ENCODE peak calls at places on chromosome 19, in eight cellular contexts. J is body of pancreas, C is cardiac fibroblast, P is upper lobe of right lung, Z is neural crest cell, S is AG09319, R is hepatocyte, Y is mucosa of descending colon. I is an unnamed sample.

GRCh38 chr19:1764293-1764683 is 11.0 kb downstream of the ONECUT3 start:
- DNase-seq in C (no peak), S (no peak), R (no peak), J (no peak), Z (no peak), P (no peak), Y (no peak), I (no peak)

GRCh38 chr19:5718579-5719273 is 1.2 kb downstream of the LONP1 start:
- DNase-seq in P (no peak), R (peak; percentile 70), Z (no peak), C (peak; percentile 77), J (no peak), Y (no peak), S (peak; percentile 89), I (peak; percentile 46)

GRCh38 chr19:55720214-55720746 is 17.9 kb downstream of the NLRP9 start:
- DNase-seq in J (no peak), C (no peak), Z (no peak), P (no peak), Y (no peak), S (no peak), R (no peak), I (no peak)

GRCh38 chr19:35138305-35138799 is 272 bp upstream of the FXYD1 start:
- DNase-seq in S (no peak), J (peak; percentile 19), R (no peak), C (peak; percentile 58), Y (no peak), Z (no peak), P (no peak), I (no peak)

GRCh38 chr19:11113140-11113708 is 24.0 kb downstream of the LDLR start:
- DNase-seq in R (no peak), S (no peak), Z (no peak), P (no peak), Y (no peak), J (no peak), C (no peak), I (no peak)

GRCh38 chr19:46693760-46694159 is 23.2 kb downstream of the PRKD2 start:
- DNase-seq in Y (no peak), C (no peak), S (no peak), P (no peak), J (no peak), R (no peak), Z (no peak), I (no peak)

GRCh38 chr19:21022996-21023395 is 2.5 kb downstream of the ZNF430 start:
- DNase-seq in P (no peak), R (peak; percentile 38), C (peak; percentile 49), J (no peak), Y (no peak), Z (no peak), S (no peak), I (no peak)

GRCh38 chr19:7792286-7792685 is 29.2 kb downstream of the CLEC4M start:
- DNase-seq in P (no peak), C (peak; percentile 9), R (peak; percentile 59), J (no peak), Y (no peak), S (no peak), Z (no peak), I (peak; percentile 38)

GRCh38 chr19:3819989-3820388 is 33.8 kb upstream of the MATK start:
- DNase-seq in C (no peak), P (no peak), S (no peak), R (no peak), Z (no peak), J (no peak), Y (no peak), I (no peak)

GRCh38 chr19:6602729-6603114 is 11.8 kb upstream of the CD70 start:
- DNase-seq in P (no peak), S (no peak), Y (no peak), Z (no peak), C (no peak), J (no peak), R (no peak), I (no peak)

GRCh38 chr19:11963566-11964355 is 1.1 kb upstream of the ZNF763 start:
- DNase-seq in C (peak; percentile 84), P (peak; percentile 88), Y (peak; percentile 79), Z (peak; percentile 77), R (peak; percentile 85), S (peak; percentile 40), J (peak; percentile 77), I (peak; percentile 26)

GRCh38 chr19:40604647-40605200 is 3.6 kb downstream of the LTBP4 start:
- DNase-seq in C (no peak), Y (peak; percentile 80), J (peak; percentile 53), S (no peak), Z (no peak), P (no peak), R (peak; percentile 47), I (peak; percentile 36)

GRCh38 chr19:40337107-40337506 is 11.1 kb downstream of the C19orf47 start:
- DNase-seq in Y (no peak), S (no peak), P (no peak), Z (no peak), J (no peak), R (no peak), C (no peak), I (no peak)

GRCh38 chr19:39190768-39191167 is 6.0 kb upstream of the NCCRP1 start:
- DNase-seq in Z (no peak), P (no peak), C (no peak), S (no peak), Y (no peak), R (no peak), J (no peak), I (no peak)

GRCh38 chr19:2053601-2054389 is 2.8 kb upstream of the MKNK2 start:
- DNase-seq in J (peak; percentile 88), S (no peak), Y (peak; percentile 75), C (peak; percentile 98), Z (no peak), P (peak; percentile 84), R (peak; percentile 7), I (no peak)

GRCh38 chr19:12796146-12797071 is 5.1 kb downstream of the JUNB start:
- DNase-seq in Y (peak; percentile 79), J (peak; percentile 79), S (peak; percentile 47), R (peak; percentile 90), Z (peak; percentile 88), C (peak; percentile 88), P (peak; percentile 84), I (peak; percentile 70)

GRCh38 chr19:36225219-36225892 is 10.4 kb downstream of the ZNF146 start:
- DNase-seq in R (no peak), P (no peak), S (peak; percentile 10), C (peak; percentile 48), Z (no peak), J (no peak), Y (no peak), I (no peak)

GRCh38 chr19:3958836-3959765 is 11.8 kb downstream of the DAPK3 start:
- DNase-seq in P (no peak), Y (no peak), J (no peak), Z (no peak), S (no peak), R (no peak), C (no peak), I (no peak)

GRCh38 chr19:41323430-41324125 is 13.6 kb downstream of the CCDC97 start:
- DNase-seq in R (peak; percentile 88), S (peak; percentile 95), Z (no peak), Y (peak; percentile 62), C (peak; percentile 96), P (no peak), J (peak; percentile 31), I (peak; percentile 55)

DNA sequence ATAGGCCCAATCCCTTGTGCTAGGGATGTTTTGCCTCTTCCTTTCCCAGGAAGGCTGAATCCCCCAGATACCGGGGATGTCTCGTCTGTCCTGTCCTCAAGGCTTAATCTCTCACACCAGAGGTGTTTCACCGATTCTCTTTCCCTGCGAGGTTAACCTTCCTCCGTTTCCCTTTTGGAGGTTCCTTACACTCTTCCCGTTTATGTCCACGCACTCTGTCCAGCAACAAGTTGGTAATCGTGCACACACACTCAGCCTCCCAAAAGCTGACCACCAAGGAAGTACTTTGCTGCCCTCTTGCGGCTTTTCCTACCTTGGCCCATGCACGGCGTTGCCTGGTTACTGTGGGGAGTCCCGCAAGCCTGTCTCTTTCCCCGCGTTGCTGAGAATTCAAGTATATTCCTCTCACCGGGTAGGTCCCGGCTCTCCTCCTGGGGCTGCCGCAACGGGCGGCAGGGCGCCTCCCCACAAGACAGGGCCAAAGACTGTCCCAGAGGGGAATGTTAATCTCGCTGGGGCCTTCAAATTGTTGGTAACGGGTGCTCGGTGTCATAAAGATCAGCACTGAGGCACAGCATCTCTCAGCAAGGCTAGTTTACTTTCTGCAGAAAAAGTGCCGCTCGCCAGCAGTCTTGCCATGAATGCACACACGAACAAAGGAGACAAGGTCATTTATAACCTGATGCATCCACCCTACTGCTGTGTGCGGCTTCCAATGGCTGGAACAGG is 36.7 kb upstream of the CD177 start:
- DNase-seq in P (no peak), Z (peak; percentile 9), C (no peak), S (no peak), R (peak; percentile 83), Y (no peak), J (peak; percentile 29), I (peak; percentile 41)
- TF ChIP-seq CTCF in P (no peak), Z (peak; percentile 31), C (peak; percentile 55), S (peak; percentile 33), R (peak; percentile 75), Y (no peak), J (peak; percentile 7), I (no peak)

GRCh38 chr19:38130399-38130798 is 93.6 kb downstream of the DPF1 start:
- DNase-seq in Y (no peak), P (no peak), Z (no peak), R (no peak), C (no peak), S (no peak), J (no peak), I (no peak)

GRCh38 chr19:38132781-38133180 is 91.2 kb downstream of the DPF1 start:
- DNase-seq in C (no peak), P (no peak), J (no peak), R (no peak), Y (no peak), Z (no peak), S (no peak), I (no peak)

GRCh38 chr19:38139122-38139521 is 84.9 kb downstream of the DPF1 start:
- DNase-seq in C (no peak), J (no peak), R (no peak), S (no peak), P (no peak), Z (no peak), Y (no peak), I (no peak)

GRCh38 chr19:38135150-38135998 is 88.6 kb downstream of the DPF1 start:
- DNase-seq in Z (no peak), R (no peak), Y (no peak), J (no peak), S (no peak), P (no peak), C (no peak), I (no peak)

GRCh38 chr19:38134538-38135149 is 89.4 kb downstream of the DPF1 start:
- DNase-seq in R (peak; percentile 46), S (no peak), C (peak; percentile 50), Z (peak; percentile 57), Y (no peak), J (peak; percentile 46), P (no peak), I (peak; percentile 44)
- TF ChIP-seq CTCF in R (peak; percentile 43), S (peak; percentile 52), C (peak; percentile 71), Z (peak; percentile 69), Y (no peak), J (peak; percentile 17), P (peak; percentile 44), I (peak; percentile 71)

GRCh38 chr19:33176670-33177416 is 17.3 kb upstream of the LRP3 start:
- DNase-seq in R (peak; percentile 97), Y (peak; percentile 96), P (peak; percentile 98), J (peak; percentile 97), C (peak; percentile 99), Z (peak; percentile 98), S (peak; percentile 98), I (peak; percentile 100)
- TF ChIP-seq CTCF in R (no peak), Y (no peak), P (peak; percentile 25), J (peak; percentile 38), C (peak; percentile 6), Z (peak; percentile 38), S (no peak), I (peak; percentile 26)

GRCh38 chr19:18831524-18832330 is at the start of gene UPF1:
- DNase-seq in Y (peak; percentile 98), P (peak; percentile 99), S (peak; percentile 73), C (peak; percentile 93), J (peak; percentile 95), R (peak; percentile 98), Z (peak; percentile 93), I (peak; percentile 93)
- TF ChIP-seq CTCF in Y (no peak), P (peak; percentile 4), S (no peak), C (no peak), J (no peak), R (no peak), Z (peak; percentile 26), I (no peak)

I was measured in Calu3.